ENCODE peak calls at places on chromosomes 6 and 20, in six cellular contexts. One of them, this sample, is unnamed.

GRCh38 chr20:47350691-47351545 is 5.6 kb downstream of the ZMYND8 start:
- DNase-seq in GM12891: no peak
- DNase-seq in HepG2: no peak
- DNase-seq in GM12878: no peak
- DNase-seq in K562: no peak
- DNase-seq in H1: no peak
- DNase-seq in this sample: no peak

GRCh38 chr20:21184810-21185209 is 58.9 kb downstream of the KIZ start:
- DNase-seq in HepG2: peak
- DNase-seq in GM12891: no peak
- DNase-seq in GM12878: no peak
- DNase-seq in H1: no peak
- DNase-seq in K562: no peak
- DNase-seq in this sample: no peak

GRCh38 chr20:46348972-46349741 is 40.9 kb upstream of the CDH22 start:
- DNase-seq in K562: peak
- DNase-seq in HepG2: peak
- DNase-seq in H1: no peak
- DNase-seq in GM12891: peak
- DNase-seq in GM12878: no peak
- DNase-seq in this sample: peak

GRCh38 chr6:123398072-123398471 is 238.7 kb downstream of the TRDN start:
- DNase-seq in GM12891: no peak
- DNase-seq in HepG2: no peak
- DNase-seq in GM12878: no peak
- DNase-seq in H1: no peak
- DNase-seq in K562: no peak
- DNase-seq in this sample: no peak

GRCh38 chr6:121143476-121143875 is 190.8 kb downstream of the TBC1D32 start:
- DNase-seq in HepG2: no peak
- DNase-seq in GM12891: no peak
- DNase-seq in GM12878: no peak
- DNase-seq in H1: no peak
- DNase-seq in K562: no peak
- DNase-seq in this sample: no peak

GRCh38 chr6:128400875-128401274 is 119.5 kb downstream of the PTPRK start:
- DNase-seq in GM12878: no peak
- DNase-seq in K562: no peak
- DNase-seq in HepG2: no peak
- DNase-seq in H1: no peak
- DNase-seq in GM12891: no peak
- DNase-seq in this sample: no peak

GRCh38 chr6:14053776-14054175 is 63.8 kb upstream of the CD83 start:
- DNase-seq in HepG2: no peak
- DNase-seq in GM12891: no peak
- DNase-seq in K562: no peak
- DNase-seq in H1: no peak
- DNase-seq in GM12878: no peak
- DNase-seq in this sample: no peak

GRCh38 chr6:138597336-138597735 is 98.0 kb upstream of the NHSL1 start:
- DNase-seq in GM12891: no peak
- DNase-seq in K562: no peak
- DNase-seq in GM12878: no peak
- DNase-seq in H1: no peak
- DNase-seq in HepG2: no peak
- DNase-seq in this sample: no peak

GRCh38 chr6:141309295-141309694 is 823.4 kb upstream of the GJE1 start:
- DNase-seq in HepG2: peak
- DNase-seq in GM12878: no peak
- DNase-seq in H1: no peak
- DNase-seq in GM12891: no peak
- DNase-seq in K562: no peak
- DNase-seq in this sample: no peak

GRCh38 chr20:1209447-1210387 is 6.5 kb downstream of the C20orf202 start:
- DNase-seq in K562: no peak
- DNase-seq in GM12878: no peak
- DNase-seq in H1: no peak
- DNase-seq in GM12891: no peak
- DNase-seq in HepG2: no peak
- DNase-seq in this sample: no peak

GRCh38 chr6:142537612-142538478 is 236.0 kb downstream of the ADGRG6 start:
- DNase-seq in HepG2: peak
- DNase-seq in GM12878: no peak
- DNase-seq in H1: peak
- DNase-seq in GM12891: no peak
- DNase-seq in K562: peak
- DNase-seq in this sample: no peak

GRCh38 chr6:89348372-89348771 is 4.2 kb downstream of the UBE2J1 start:
- DNase-seq in K562: no peak
- DNase-seq in GM12878: no peak
- DNase-seq in H1: no peak
- DNase-seq in GM12891: no peak
- DNase-seq in HepG2: no peak
- DNase-seq in this sample: no peak

GRCh38 chr20:62361799-62362589 is 5.1 kb downstream of the LAMA5 start:
- DNase-seq in GM12891: no peak
- DNase-seq in K562: no peak
- DNase-seq in HepG2: peak
- DNase-seq in GM12878: no peak
- DNase-seq in H1: peak
- DNase-seq in this sample: no peak

GRCh38 chr6:132741281-132741680 is 16.4 kb downstream of the VNN2 start:
- DNase-seq in HepG2: no peak
- DNase-seq in K562: no peak
- DNase-seq in GM12878: no peak
- DNase-seq in GM12891: no peak
- DNase-seq in H1: no peak
- DNase-seq in this sample: no peak

GRCh38 chr20:53937330-53937729 is 133.1 kb downstream of the BCAS1 start:
- DNase-seq in K562: peak
- DNase-seq in GM12891: no peak
- DNase-seq in GM12878: no peak
- DNase-seq in H1: no peak
- DNase-seq in HepG2: no peak
- DNase-seq in this sample: no peak

GRCh38 chr20:53931597-53931996 is 138.8 kb downstream of the BCAS1 start:
- DNase-seq in GM12891: no peak
- DNase-seq in GM12878: no peak
- DNase-seq in H1: no peak
- DNase-seq in K562: no peak
- DNase-seq in HepG2: no peak
- DNase-seq in this sample: no peak

GRCh38 chr20:53933232-53933846 is 137.1 kb downstream of the BCAS1 start:
- DNase-seq in HepG2: no peak
- DNase-seq in H1: no peak
- DNase-seq in GM12878: no peak
- DNase-seq in K562: no peak
- DNase-seq in GM12891: no peak
- DNase-seq in this sample: no peak

GRCh38 chr20:53935353-53936084 is 134.9 kb downstream of the BCAS1 start:
- DNase-seq in H1: no peak
- DNase-seq in HepG2: no peak
- DNase-seq in K562: peak
- DNase-seq in GM12891: no peak
- DNase-seq in GM12878: no peak
- DNase-seq in this sample: no peak

DNA sequence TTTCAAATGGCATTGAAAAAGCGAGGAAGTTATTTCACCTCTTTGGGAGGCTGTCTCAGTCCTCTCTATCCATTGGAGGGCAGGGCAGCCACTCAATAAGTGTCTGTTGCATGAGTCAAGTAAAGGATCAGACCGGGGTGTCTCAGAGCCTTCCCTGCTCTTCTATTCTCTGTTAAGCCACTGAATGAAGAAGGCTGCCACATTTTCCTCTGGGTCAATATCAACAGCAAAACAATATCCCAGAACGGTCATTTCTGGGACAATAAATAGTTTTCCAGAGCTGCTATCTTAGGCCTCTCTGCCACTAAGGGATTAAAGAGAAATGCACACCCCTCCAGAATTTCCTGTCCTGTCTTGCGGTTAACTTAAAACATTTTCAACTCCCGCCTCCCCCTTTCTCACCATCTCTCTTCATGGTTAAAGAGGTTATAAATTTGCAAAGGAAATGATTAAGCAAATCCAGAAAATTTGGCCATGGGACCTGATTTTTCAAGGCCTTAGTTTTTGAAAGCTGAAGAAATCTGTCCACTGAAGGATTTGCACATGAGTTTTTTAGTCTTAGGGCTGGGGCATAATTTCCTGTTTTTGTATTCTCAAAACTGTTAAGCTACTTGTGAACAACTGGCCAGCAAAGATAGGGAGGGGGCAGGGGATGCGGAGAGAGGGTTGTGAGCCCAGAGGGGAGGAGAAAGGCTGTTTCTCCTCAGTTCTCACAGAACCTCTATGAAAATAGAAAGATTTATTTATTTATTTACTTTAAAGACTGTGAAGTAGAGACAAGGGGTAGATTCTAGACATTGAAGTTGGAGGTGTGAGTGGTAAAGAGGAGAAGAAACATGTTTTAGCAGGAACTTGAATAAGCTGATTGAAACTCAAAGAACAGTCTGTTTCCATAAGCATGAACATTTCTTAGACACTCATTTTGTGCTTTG is 135.7 kb downstream of the BCAS1 start:
- DNase-seq in H1: no peak
- DNase-seq in GM12878: no peak
- DNase-seq in GM12891: no peak
- DNase-seq in K562: peak
- DNase-seq in HepG2: no peak
- DNase-seq in this sample: no peak
- TF ChIP-seq TAF1 in H1: no peak
- TF ChIP-seq TAF1 in GM12878: peak
- TF ChIP-seq TAF1 in GM12891: peak
- TF ChIP-seq TAF1 in K562: peak
- TF ChIP-seq TAF1 in HepG2: no peak
- TF ChIP-seq TAF1 in this sample: no peak

GRCh38 chr6:46651766-46652165 is 852 bp downstream of the CYP39A1 start:
- DNase-seq in H1: no peak
- DNase-seq in GM12878: no peak
- DNase-seq in K562: no peak
- DNase-seq in GM12891: no peak
- DNase-seq in HepG2: no peak
- DNase-seq in this sample: no peak

GRCh38 chr6:46653439-46653942 is 716 bp downstream of the SLC25A27 start:
- DNase-seq in GM12878: no peak
- DNase-seq in GM12891: no peak
- DNase-seq in H1: no peak
- DNase-seq in HepG2: no peak
- DNase-seq in K562: no peak
- DNase-seq in this sample: no peak

GRCh38 chr6:46652232-46652602 is 401 bp downstream of the CYP39A1 start:
- DNase-seq in GM12891: no peak
- DNase-seq in H1: no peak
- DNase-seq in GM12878: no peak
- DNase-seq in K562: no peak
- DNase-seq in HepG2: no peak
- DNase-seq in this sample: no peak

GRCh38 chr6:46651006-46651405 is 1.6 kb downstream of the CYP39A1 start:
- DNase-seq in GM12891: no peak
- DNase-seq in K562: no peak
- DNase-seq in GM12878: no peak
- DNase-seq in H1: no peak
- DNase-seq in HepG2: no peak
- DNase-seq in this sample: no peak

DNA sequence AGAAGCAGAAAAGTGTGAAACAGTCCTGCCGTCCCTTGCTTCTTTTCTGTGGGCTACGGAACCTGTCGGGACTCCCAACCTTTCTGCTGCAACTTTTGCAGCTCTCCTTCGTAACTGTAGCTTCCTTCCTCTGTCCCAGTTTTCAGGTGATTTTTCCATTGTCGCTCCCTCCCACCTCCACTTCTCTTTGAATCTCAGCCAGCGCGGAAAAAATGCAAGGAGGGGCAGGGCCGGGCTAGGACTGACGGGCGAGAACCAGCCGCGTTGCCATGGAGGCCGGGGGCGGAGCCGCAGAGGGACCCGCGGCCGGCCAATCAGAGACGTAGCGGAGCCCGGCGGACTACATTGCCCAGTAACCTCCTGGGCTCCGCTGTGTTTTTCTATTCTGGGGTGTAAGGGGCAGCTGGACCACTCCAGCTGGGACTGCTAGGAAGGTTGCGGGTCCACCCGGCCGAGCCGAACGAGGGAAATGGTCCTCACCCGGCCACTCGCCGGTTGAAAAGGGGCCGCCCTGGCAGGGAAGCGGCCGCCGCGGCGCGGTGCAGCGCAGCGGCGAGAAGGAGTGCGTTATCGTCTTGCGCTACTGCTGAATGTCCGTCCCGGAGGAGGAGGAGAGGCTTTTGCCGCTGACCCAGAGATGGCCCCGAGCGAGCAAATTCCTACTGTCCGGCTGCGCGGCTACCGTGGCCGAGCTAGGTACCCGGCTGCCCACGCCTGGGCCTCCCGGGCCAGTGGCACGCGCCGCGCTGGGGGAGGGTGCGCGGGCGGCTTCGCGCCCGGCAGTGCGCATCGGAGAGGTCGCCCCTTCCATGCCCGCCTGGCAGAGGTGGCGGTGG is at the start of the genes CYP39A1 and SLC25A27:
- DNase-seq in GM12891: peak
- DNase-seq in K562: peak
- DNase-seq in HepG2: peak
- DNase-seq in H1: peak
- DNase-seq in GM12878: no peak
- DNase-seq in this sample: peak
- TF ChIP-seq POLR2A in GM12891: no peak
- TF ChIP-seq POLR2A in K562: no peak
- TF ChIP-seq POLR2A in HepG2: no peak
- TF ChIP-seq POLR2A in H1: no peak
- TF ChIP-seq POLR2A in GM12878: no peak
- TF ChIP-seq POLR2A in this sample: no peak

DNA sequence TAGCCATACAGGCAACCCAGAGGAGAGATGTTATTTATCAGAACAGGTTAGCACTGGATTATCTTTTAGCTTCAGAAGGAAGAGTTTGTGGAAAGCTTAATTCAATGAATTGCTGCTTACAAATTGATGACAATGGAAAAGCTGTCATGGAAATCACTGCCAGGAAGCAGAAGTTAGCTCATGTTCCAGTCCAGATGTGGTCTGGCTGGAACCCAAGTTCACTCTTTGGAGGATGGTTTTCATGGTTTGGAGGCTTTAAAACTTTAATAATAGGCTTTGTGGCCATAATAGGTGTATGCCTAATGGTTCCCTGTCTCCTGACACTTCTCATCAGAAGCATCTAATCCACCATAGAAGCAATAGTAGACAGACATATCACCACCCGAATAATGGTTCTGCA is 699.0 kb downstream of the PHF3 start:
- DNase-seq in H1: no peak
- DNase-seq in HepG2: no peak
- DNase-seq in K562: no peak
- DNase-seq in GM12878: no peak
- DNase-seq in GM12891: no peak
- DNase-seq in this sample: no peak
- TF ChIP-seq TAF1 in H1: no peak
- TF ChIP-seq TAF1 in HepG2: no peak
- TF ChIP-seq TAF1 in K562: no peak
- TF ChIP-seq TAF1 in GM12878: no peak
- TF ChIP-seq TAF1 in GM12891: no peak
- TF ChIP-seq TAF1 in this sample: no peak

GRCh38 chr6:18387061-18387721 is at the start of gene RNF144B:
- DNase-seq in GM12878: peak
- DNase-seq in HepG2: peak
- DNase-seq in GM12891: no peak
- DNase-seq in K562: no peak
- DNase-seq in H1: peak
- DNase-seq in this sample: peak
- TF ChIP-seq POLR2A in GM12878: no peak
- TF ChIP-seq POLR2A in HepG2: peak
- TF ChIP-seq POLR2A in GM12891: no peak
- TF ChIP-seq POLR2A in K562: no peak
- TF ChIP-seq POLR2A in H1: peak
- TF ChIP-seq POLR2A in this sample: no peak

This sample was measured in GM12892.